ENCODE peak calls at places on chromosomes 3 and 15, in eight cellular contexts. T is cardiac muscle cell, Z is PC-3, D is tibial artery, G is fibroblast of lung, S is uterus, O is SK-N-SH, U is heart right ventricle. E is an unnamed sample. For H3K36me3, the result is how much of the 10 kb centered on the place peaks cover.

GRCh38 chr3:27387625-27388024 is 18.4 kb upstream of the NEK10 start:
- DNase-seq in G (peak), S (no peak), D (no peak), Z (no peak), U (no peak), T (peak), O (no peak), E (no peak)

GRCh38 chr3:58422756-58423324 is 10.8 kb downstream of the PDHB start:
- DNase-seq in D (no peak), S (no peak), Z (peak), G (peak), T (peak), U (no peak), O (no peak), E (no peak)

GRCh38 chr3:150765949-150766720 is 3.2 kb upstream of the SIAH2 start:
- DNase-seq in Z (peak), U (no peak), D (no peak), O (no peak), G (no peak), S (no peak), T (peak), E (no peak)

GRCh38 chr3:187223799-187224198 is 26.5 kb downstream of the RTP1 start:
- DNase-seq in T (no peak), S (no peak), G (no peak), D (no peak), U (no peak), Z (peak), O (no peak), E (no peak)

GRCh38 chr3:194536883-194537637 is 50.3 kb upstream of the ATP13A3 start:
- DNase-seq in D (no peak), Z (peak), G (no peak), O (peak), U (peak), S (peak), T (no peak), E (no peak)

GRCh38 chr3:17808994-17809393 is 66.6 kb upstream of the TBC1D5 start:
- DNase-seq in D (no peak), O (peak), S (no peak), T (peak), Z (peak), U (no peak), G (peak), E (no peak)

GRCh38 chr15:67063689-67064606 is 1.5 kb upstream of the SMAD3 start:
- DNase-seq in S (no peak), U (peak), T (no peak), D (no peak), Z (no peak), G (no peak), O (no peak), E (no peak)

GRCh38 chr15:88878720-88879184 is 16.6 kb downstream of the HAPLN3 start:
- DNase-seq in D (no peak), T (peak), S (no peak), Z (peak), U (peak), G (peak), O (peak), E (no peak)

GRCh38 chr3:48682786-48683185 is 2.9 kb downstream of the NCKIPSD start:
- DNase-seq in D (no peak), S (no peak), O (no peak), Z (no peak), G (no peak), U (no peak), T (no peak), E (no peak)

GRCh38 chr3:48681541-48681880 is 4.2 kb downstream of the NCKIPSD start:
- DNase-seq in S (no peak), Z (no peak), U (no peak), O (no peak), G (no peak), T (no peak), D (no peak), E (no peak)

GRCh38 chr3:48679416-48680380 is 6.0 kb downstream of the NCKIPSD start:
- DNase-seq in D (no peak), T (no peak), O (no peak), S (no peak), U (no peak), G (no peak), Z (no peak), E (no peak)

GRCh38 chr3:48681974-48682610 is 3.6 kb downstream of the NCKIPSD start:
- DNase-seq in S (no peak), U (no peak), D (no peak), O (no peak), T (no peak), Z (no peak), G (no peak), E (no peak)

DNA sequence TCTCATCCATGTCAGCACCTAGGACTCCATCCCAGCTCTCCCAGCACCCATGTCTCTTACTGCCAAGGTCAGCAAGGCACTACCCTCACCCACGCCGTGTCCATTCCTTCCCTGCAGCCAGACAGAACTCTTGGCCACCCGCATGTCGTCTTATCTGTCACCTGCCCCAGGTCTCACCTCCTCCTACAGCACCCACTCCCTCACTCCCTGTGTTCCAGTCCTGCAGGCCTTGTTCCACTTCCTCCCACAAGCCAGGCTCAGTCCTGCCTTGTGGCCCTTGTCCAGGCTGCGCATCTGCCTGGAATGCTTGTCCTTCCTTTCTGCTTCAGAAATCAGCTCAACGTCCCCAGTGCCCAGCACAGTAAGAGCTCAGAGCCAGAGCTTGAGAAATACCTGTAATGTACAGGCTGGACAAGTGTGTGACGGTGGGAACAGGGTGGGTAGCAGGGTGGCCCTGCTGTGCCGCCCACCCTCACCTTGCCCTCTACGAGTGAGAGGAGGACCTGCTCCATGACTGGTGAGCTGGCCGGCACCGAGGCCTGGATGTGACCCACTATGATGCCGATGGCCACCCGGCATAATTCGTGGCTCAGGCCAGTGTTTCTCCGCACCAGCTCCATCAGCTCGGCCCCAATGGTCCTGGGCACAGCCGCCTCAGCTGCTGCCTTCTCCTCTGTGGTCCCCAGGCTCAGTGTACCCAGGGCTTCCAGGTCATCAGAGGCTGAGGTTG is 4.7 kb downstream of the NCKIPSD start:
- DNase-seq in U (no peak), T (no peak), D (no peak), G (no peak), S (no peak), Z (no peak), O (no peak), E (no peak)
- H3K36me3 ChIP-seq in U (half or more), T (under half), D (under half), G (under half), S (under half), Z (under half), O (under half), E (under half)

DNA sequence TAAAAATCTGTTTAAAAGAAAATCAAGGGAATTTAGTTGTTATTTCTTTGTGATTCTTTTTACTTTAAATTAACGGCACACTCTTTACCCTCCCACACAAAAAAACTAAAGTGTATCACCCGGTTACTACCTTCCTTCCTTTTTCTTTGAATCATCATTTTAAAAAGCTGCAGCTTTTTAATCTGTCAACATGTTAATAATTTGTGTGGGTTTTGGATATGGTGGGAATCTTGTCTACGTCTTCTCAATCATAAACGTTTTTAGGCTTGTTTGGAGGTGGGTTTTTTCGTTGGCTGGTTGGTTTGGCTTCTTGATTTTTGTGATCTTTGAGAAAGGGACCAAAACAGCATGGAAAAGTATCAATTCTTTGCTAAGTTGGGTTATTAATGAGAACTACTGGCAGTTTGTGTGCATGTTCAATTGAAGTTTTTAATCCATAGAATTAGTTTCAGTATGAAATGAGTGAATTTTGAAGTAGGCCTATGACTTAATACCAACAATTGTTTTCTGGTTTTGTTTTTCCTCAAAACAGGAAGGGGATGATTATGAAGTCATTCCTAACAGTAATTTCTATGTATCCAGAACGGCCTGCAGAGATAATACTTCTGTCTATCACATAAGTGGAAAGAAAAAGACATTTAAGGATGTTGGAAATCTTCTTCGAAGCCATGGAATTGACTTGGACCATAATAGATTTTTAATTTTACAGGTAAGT is 4.5 kb downstream of the SMC4 start:
- DNase-seq in D (no peak), S (no peak), G (peak), T (peak), Z (no peak), U (no peak), O (no peak), E (no peak)
- H3K4me3 ChIP-seq in D (peak), S (no peak), G (peak), T (no peak), Z (peak), U (no peak), O (peak), E (peak)

GRCh38 chr3:41434781-41435180 is 235.5 kb downstream of the CTNNB1 start:
- DNase-seq in D (no peak), O (no peak), U (no peak), T (peak), Z (no peak), G (no peak), S (no peak), E (no peak)
- H3K27ac ChIP-seq in D (no peak), O (no peak), U (no peak), T (no peak), Z (no peak), G (no peak), S (no peak), E (no peak)

DNA sequence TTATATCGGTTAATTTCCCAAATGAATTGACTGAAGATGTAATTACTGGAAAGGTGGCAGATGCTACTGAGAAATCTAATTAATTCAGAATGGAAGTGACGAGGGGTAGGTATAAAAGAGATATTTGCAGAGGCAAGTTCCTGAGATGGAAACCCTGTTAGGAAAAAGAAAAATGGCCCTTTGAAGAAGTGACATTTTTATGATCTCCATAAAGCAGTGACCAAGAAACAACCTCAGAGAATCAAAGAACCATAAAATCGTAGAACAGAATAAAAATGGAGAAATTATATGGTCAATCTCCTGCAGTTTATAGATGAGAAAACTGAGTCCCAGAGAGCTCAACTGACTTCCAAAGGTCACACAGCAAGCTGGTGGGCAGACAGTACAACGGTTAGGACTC is 20.3 kb downstream of the RUVBL1 start:
- DNase-seq in D (no peak), S (no peak), O (no peak), T (no peak), Z (no peak), G (no peak), U (no peak), E (no peak)
- H3K36me3 ChIP-seq in D (under half), S (under half), O (under half), T (under half), Z (under half), G (under half), U (under half), E (under half)

DNA sequence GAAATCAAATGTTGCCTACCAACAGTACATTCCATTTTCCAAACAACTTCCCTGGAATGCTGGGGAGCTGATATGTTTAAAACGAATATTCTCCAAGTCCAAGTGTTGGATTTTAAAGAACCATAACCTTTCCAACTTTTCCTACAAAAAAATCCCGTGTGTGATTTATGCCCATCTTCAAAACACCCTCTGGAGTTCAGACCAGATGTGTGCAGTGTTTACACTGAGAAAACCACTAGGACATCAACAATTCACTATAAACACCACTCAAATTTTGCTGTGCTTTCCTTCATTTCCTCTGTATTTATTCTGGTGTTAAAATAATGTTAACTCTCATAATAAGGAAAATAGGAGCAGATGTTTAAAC is 2.4 kb downstream of the VGLL4 start:
- DNase-seq in O (no peak), Z (no peak), S (no peak), U (no peak), T (peak), G (peak), D (no peak), E (no peak)
- H3K4me3 ChIP-seq in O (peak), Z (peak), S (peak), U (peak), T (peak), G (peak), D (peak), E (peak)

DNA sequence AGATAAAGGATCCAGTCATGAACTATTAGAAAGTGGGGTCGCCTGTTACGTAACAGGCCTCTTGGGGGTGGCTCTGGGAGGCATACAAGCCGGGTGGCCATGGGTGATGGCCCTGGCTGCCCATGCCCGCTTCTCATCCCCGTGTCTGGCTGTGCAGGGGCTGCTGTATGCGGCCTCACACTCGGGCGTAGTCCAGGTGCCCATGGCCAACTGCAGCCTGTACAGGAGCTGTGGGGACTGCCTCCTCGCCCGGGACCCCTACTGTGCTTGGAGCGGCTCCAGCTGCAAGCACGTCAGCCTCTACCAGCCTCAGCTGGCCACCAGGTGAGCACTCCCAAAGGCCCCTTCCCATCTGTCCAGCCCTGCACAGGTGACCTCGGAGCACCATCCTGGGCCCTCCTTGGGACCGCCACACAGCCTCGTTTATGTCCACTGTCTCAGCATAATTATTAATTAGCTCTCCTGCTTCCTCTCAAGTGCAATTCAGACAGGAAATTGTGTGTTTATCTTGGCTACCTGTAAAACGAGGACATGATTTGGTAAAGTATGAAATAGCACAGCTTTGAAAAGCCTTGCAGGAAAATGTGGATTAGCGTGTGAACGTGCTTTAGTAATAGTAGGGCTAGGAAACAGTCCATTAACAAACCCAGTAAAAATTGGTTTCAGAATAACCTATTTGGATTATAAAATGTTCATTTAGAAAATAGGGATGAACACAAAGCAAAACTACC is 8.1 kb downstream of the CIB1 start:
- DNase-seq in G (no peak), D (no peak), Z (no peak), T (no peak), S (no peak), U (no peak), O (no peak), E (no peak)
- H3K27ac ChIP-seq in G (no peak), D (no peak), Z (no peak), T (no peak), S (no peak), U (no peak), O (no peak), E (no peak)

E was measured in thoracic aorta.